ENCODE peak calls at places on chromosomes 12 and 14, in six cellular contexts. Y is GM23338, J is fibroblast of lung, U is heart right ventricle, N is OCI-LY7, O is tibial nerve. F is an unnamed sample.

GRCh38 chr14:29627141-29627540 is 300.5 kb downstream of the PRKD1 start:
- DNase-seq in Y (no peak), J (peak; percentile 40), U (no peak), N (no peak), O (no peak), F (no peak)

GRCh38 chr14:65237956-65238355 is 135.6 kb upstream of the MAX start:
- DNase-seq in Y (peak; percentile 23), J (no peak), U (no peak), N (no peak), O (no peak), F (no peak)

GRCh38 chr12:114762490-114763110 is 78.6 kb upstream of the TBX3 start:
- DNase-seq in Y (no peak), J (peak; percentile 88), U (peak; percentile 18), N (no peak), O (no peak), F (no peak)

GRCh38 chr12:22577667-22578066 is 33.3 kb upstream of the C2CD5 start:
- DNase-seq in Y (no peak), J (no peak), U (no peak), N (no peak), O (no peak), F (no peak)

GRCh38 chr12:5096241-5096880 is 52.7 kb downstream of the KCNA5 start:
- DNase-seq in Y (no peak), J (peak; percentile 74), U (no peak), N (no peak), O (no peak), F (no peak)

GRCh38 chr12:2422591-2422990 is 369.8 kb downstream of the CACNA1C start:
- DNase-seq in Y (no peak), J (no peak), U (no peak), N (no peak), O (no peak), F (no peak)

GRCh38 chr14:102008891-102009290 is 44.5 kb downstream of the DYNC1H1 start:
- DNase-seq in Y (no peak), J (no peak), U (no peak), N (no peak), O (no peak), F (no peak)

GRCh38 chr12:39441189-39441962 is 1.5 kb downstream of the KIF21A start:
- DNase-seq in Y (no peak), J (no peak), U (no peak), N (no peak), O (no peak), F (no peak)

GRCh38 chr14:30610719-30611388 is 11.3 kb upstream of the SCFD1 start:
- DNase-seq in Y (peak; percentile 18), J (peak; percentile 92), U (peak; percentile 32), N (peak; percentile 18), O (no peak), F (no peak)

DNA sequence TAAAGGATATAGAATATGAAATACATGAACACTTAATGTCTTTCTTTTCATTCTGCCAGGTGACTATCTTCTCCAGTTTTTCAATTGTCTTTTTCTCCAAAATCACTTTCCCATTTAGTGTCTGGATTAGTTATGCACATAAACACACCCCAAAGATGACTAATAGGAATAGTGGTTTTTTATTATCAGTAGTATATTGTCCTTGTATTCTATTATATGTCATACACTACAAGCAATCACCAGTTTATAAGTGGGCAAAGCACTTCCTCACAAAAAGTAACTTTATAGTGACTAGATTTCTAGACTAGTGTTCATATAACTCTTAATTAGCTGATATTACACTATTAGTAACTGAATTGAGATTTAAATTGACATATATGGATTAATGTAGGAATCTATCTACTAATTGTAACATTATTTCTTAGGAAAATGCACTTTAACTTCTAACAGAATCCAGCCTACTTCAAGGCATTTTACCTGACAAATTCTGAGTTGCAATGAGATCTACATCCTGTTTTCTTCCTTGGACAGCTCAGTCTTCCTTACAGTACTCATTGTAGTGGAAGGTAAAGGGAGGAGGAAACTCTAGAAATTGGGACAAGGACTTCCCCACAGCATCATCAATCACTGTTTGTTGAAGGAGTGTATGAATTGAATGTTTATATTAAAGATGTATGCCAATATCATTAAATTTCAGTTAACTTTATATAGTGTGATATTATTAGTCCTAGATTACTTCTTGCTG is 186.1 kb upstream of the GARIN2 start:
- DNase-seq in Y (no peak), J (no peak), U (no peak), N (no peak), O (no peak), F (no peak)
- TF ChIP-seq CTCF in Y (no peak), J (no peak), U (no peak), N (no peak), O (no peak), F (no peak)

GRCh38 chr12:6201199-6201608 is 1.0 kb downstream of the CD9 start:
- DNase-seq in Y (peak; percentile 57), J (no peak), U (no peak), N (no peak), O (no peak), F (no peak)

GRCh38 chr12:6201775-6202292 is 1.6 kb downstream of the CD9 start:
- DNase-seq in Y (no peak), J (no peak), U (no peak), N (no peak), O (no peak), F (no peak)

GRCh38 chr12:6202846-6203245 is 2.6 kb downstream of the CD9 start:
- DNase-seq in Y (no peak), J (no peak), U (no peak), N (no peak), O (no peak), F (no peak)

GRCh38 chr12:6200266-6201198 is at the start of gene CD9:
- DNase-seq in Y (peak; percentile 67), J (no peak), U (peak; percentile 74), N (no peak), O (peak; percentile 61), F (peak; percentile 90)

DNA sequence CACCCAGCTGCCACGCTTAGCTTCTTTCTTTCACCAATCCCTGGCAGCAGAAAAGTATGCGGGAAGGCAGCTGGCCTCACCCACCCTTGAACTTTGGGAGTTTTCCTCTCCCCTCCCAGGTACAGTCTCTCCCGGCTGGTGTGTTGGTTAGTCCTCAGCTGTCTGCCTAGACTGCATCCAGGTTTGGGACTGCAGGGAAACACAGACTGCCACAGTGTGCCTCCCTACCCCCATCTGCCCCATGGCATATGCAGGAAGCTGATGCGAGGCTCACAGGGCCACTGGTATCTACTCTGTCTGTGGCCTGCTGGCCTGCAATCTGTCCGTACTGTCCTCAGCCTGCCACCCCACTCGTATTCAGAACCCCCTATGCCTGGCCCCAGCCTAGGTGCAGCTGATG is 2.1 kb downstream of the CD9 start:
- DNase-seq in Y (no peak), J (no peak), U (no peak), N (no peak), O (no peak), F (no peak)
- H3K27ac ChIP-seq in Y (no peak overlapping the region), J (peak overlapping the region; percentile 13), U (peak overlapping the region; percentile 96), N (no peak overlapping the region), O (peak overlapping the region; percentile 95), F (peak overlapping the region; percentile 98)

GRCh38 chr14:68074765-68075381 is 255.3 kb downstream of the RAD51B start:
- DNase-seq in Y (no peak), J (peak; percentile 8), U (no peak), N (peak; percentile 18), O (no peak), F (no peak)
- TF ChIP-seq CTCF in Y (no peak), J (no peak), U (no peak), N (no peak), O (no peak), F (no peak)

GRCh38 chr12:92370828-92371227 is 225.2 kb upstream of the BTG1 start:
- DNase-seq in Y (no peak), J (no peak), U (no peak), N (peak; percentile 49), O (no peak), F (no peak)

GRCh38 chr12:92365333-92365732 is 219.7 kb upstream of the BTG1 start:
- DNase-seq in Y (no peak), J (no peak), U (no peak), N (peak; percentile 83), O (no peak), F (no peak)

GRCh38 chr12:92369061-92369460 is 223.4 kb upstream of the BTG1 start:
- DNase-seq in Y (no peak), J (no peak), U (no peak), N (no peak), O (no peak), F (no peak)

GRCh38 chr12:92365836-92366235 is 220.2 kb upstream of the BTG1 start:
- DNase-seq in Y (no peak), J (no peak), U (no peak), N (no peak), O (no peak), F (no peak)

DNA sequence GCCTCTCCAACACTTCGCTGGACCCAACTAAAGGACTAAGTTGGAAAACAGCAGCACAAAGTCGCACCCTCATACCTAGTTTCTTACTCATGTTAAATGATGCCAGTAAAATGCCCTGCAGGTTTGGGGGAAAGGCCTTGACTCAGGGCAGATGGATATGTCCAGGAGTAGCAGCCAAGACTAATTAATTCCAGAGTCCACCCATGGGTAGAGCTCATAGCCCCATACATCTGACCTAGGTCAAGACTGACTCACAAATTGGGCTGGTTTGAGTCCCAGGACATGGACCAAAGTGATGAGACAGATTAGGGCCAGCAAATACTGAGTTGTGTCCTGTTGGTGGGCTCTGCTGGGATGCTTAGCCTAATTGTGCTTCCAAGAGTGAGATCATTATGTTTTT is 224.0 kb upstream of the BTG1 start:
- DNase-seq in Y (no peak), J (peak; percentile 18), U (no peak), N (no peak), O (no peak), F (no peak)
- H3K27ac ChIP-seq in Y (no peak overlapping the region), J (no peak overlapping the region), U (no peak overlapping the region), N (no peak overlapping the region), O (no peak overlapping the region), F (no peak overlapping the region)

DNA sequence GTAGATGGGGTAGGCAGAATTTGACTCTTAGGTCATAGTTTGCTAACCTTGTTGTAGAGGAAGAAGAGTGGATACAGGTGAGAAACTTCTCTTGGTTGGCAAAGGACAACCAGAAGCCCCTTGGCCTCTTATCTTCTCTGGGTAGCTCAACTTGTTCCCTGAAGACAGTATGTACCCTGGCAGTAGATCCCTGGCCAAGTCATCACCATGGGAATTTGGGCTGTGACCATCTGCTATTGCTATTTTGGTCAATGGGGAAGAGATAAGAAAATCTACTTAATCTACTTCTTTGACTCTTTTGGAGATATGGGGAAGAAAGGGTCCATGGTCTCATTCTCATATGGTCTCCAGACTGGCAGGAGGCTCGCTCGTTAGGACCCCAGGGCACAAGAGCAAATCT is 215.9 kb downstream of the PPM1H start:
- DNase-seq in Y (no peak), J (no peak), U (no peak), N (no peak), O (no peak), F (no peak)
- TF ChIP-seq CTCF in Y (no peak), J (no peak), U (no peak), N (no peak), O (no peak), F (no peak)

GRCh38 chr14:99216191-99216590 is 55.8 kb downstream of the BCL11B start:
- DNase-seq in Y (no peak), J (no peak), U (no peak), N (no peak), O (no peak), F (no peak)
- H3K27ac ChIP-seq in Y (peak overlapping the region; percentile 6), J (no peak overlapping the region), U (no peak overlapping the region), N (no peak overlapping the region), O (no peak overlapping the region), F (no peak overlapping the region)

DNA sequence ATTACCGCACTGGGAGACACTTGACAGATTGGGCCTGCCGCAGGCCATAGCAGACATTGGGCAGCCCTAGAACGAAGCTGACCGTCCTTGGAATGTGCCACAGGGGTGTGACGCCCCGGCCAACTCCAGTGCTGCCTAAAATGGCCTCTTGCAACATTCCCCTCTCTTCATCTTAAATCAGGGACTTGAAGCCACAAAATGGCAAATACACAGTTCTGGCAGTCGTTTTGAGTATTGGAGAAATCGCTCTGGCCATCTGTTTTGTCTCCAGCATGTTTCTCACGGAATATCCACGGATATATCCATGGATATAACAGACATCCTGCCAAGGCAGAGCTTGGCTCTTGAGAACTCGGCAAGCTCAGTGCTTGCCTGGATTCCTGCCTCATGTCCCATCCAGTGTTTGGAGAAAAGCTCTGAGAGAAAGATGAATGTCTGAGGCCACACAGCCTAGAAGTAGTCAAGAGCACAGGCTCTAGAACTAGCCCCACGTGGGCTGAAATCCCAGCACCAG is 158.4 kb downstream of the CHST11 start:
- DNase-seq in Y (peak; percentile 17), J (peak; percentile 28), U (peak; percentile 16), N (no peak), O (no peak), F (peak; percentile 77)
- TF ChIP-seq CTCF in Y (no peak), J (no peak), U (no peak), N (no peak), O (no peak), F (no peak)